ENCODE peak calls at places on chromosomes 2 and 18, in five cellular contexts. F is Caki2; L is NCI-H1105 treated with DMSO at 0.1 percent for 48 hours; B is occipital lobe; E is activated CD4-positive, alpha-beta T cell treated with anti-CD3 and anti-CD28 coated beads for 36 hours. M is an unnamed sample.

GRCh38 chr2:205947621-205948495 is 138.1 kb downstream of the INO80D start:
- DNase-seq in F (peak), L (peak), B (peak), E (peak), M (peak)

GRCh38 chr2:215367647-215368492 is 56.0 kb downstream of the ATIC start:
- DNase-seq in F (peak), L (no peak), B (no peak), E (no peak), M (no peak)

GRCh38 chr2:51995293-51995692 is 963.4 kb upstream of the NRXN1 start:
- DNase-seq in F (no peak), L (no peak), B (no peak), E (no peak), M (no peak)

GRCh38 chr2:168035458-168035857 is 211.9 kb downstream of the STK39 start:
- DNase-seq in F (no peak), L (no peak), B (no peak), E (no peak), M (no peak)

GRCh38 chr2:42361728-42362298 is 796 bp upstream of the COX7A2L start:
- DNase-seq in F (no peak), L (no peak), B (no peak), E (no peak), M (peak)

GRCh38 chr18:10661333-10661732 is 135.5 kb downstream of the NAPG start:
- DNase-seq in F (peak), L (no peak), B (no peak), E (no peak), M (peak)

GRCh38 chr2:237774811-237775553 is 23.6 kb upstream of the RBM44 start:
- DNase-seq in F (peak), L (peak), B (peak), E (peak), M (peak)

GRCh38 chr2:109210431-109211200 is 81.6 kb downstream of the SH3RF3 start:
- DNase-seq in F (no peak), L (no peak), B (no peak), E (no peak), M (no peak)

GRCh38 chr2:46956981-46957531 is 41.5 kb upstream of the MCFD2 start:
- DNase-seq in F (no peak), L (no peak), B (no peak), E (no peak), M (no peak)

GRCh38 chr2:26455037-26455800 is 22.7 kb downstream of the OTOF start:
- DNase-seq in F (no peak), L (no peak), B (no peak), E (no peak), M (no peak)

GRCh38 chr2:69714024-69714423 is 27.9 kb upstream of the ANXA4 start:
- DNase-seq in F (no peak), L (no peak), B (no peak), E (no peak), M (no peak)

M was measured in small intestine.